ENCODE peak calls at places on chromosomes 2 and 18, in nine cellular contexts. O is sigmoid colon, P is stomach, G is adrenal gland, M is GM12892, J is lower leg skin, F is A549, T is HepG2, E is body of pancreas. I is an unnamed sample.

GRCh38 chr2:7027961-7028655 is 110.9 kb downstream of the RNF144A start:
- DNase-seq in O (peak), P (no peak), G (no peak), M (no peak), J (peak), F (no peak), T (no peak), E (no peak), I (no peak)

GRCh38 chr18:70132999-70133398 is 72.5 kb downstream of the RTTN start:
- DNase-seq in O (no peak), P (no peak), G (no peak), M (no peak), J (no peak), F (peak), T (peak), E (peak), I (no peak)

GRCh38 chr2:128004509-128004908 is 23.4 kb downstream of the SAP130 start:
- DNase-seq in O (no peak), P (no peak), G (no peak), M (no peak), J (no peak), F (no peak), T (no peak), E (no peak), I (no peak)

GRCh38 chr2:151668737-151669136 is 65.5 kb downstream of the NEB start:
- DNase-seq in O (no peak), P (no peak), G (no peak), M (no peak), J (no peak), F (no peak), T (no peak), E (no peak), I (no peak)

GRCh38 chr2:170361359-170361936 is 183.5 kb downstream of the MYO3B start:
- DNase-seq in O (no peak), P (peak), G (peak), M (no peak), J (no peak), F (peak), T (peak), E (peak), I (peak)

GRCh38 chr2:55896633-55897032 is 26.9 kb downstream of the EFEMP1 start:
- DNase-seq in O (no peak), P (no peak), G (no peak), M (no peak), J (no peak), F (no peak), T (no peak), E (no peak), I (no peak)

GRCh38 chr18:80202264-80202998 is 44.9 kb downstream of the PARD6G start:
- DNase-seq in O (no peak), P (no peak), G (peak), M (no peak), J (peak), F (no peak), T (no peak), E (no peak), I (no peak)

GRCh38 chr2:201631041-201631440 is 12.3 kb downstream of the TMEM237 start:
- DNase-seq in O (no peak), P (no peak), G (no peak), M (no peak), J (no peak), F (no peak), T (no peak), E (no peak), I (no peak)

GRCh38 chr18:34707670-34708069 is 2.4 kb upstream of the DTNA start:
- DNase-seq in O (peak), P (no peak), G (peak), M (no peak), J (no peak), F (peak), T (no peak), E (peak), I (peak)

GRCh38 chr2:96751800-96752199 is 8.9 kb upstream of the CNNM4 start:
- DNase-seq in O (no peak), P (no peak), G (no peak), M (no peak), J (no peak), F (peak), T (no peak), E (no peak), I (no peak)

GRCh38 chr2:240983361-240983995 is 14.9 kb upstream of the SNED1 start:
- DNase-seq in O (peak), P (peak), G (no peak), M (peak), J (peak), F (peak), T (no peak), E (peak), I (peak)

GRCh38 chr2:207499114-207499513 is 30.6 kb upstream of the CREB1 start:
- DNase-seq in O (no peak), P (no peak), G (no peak), M (no peak), J (peak), F (no peak), T (no peak), E (no peak), I (no peak)

GRCh38 chr2:140585016-140585415 is 1545.8 kb downstream of the LRP1B start:
- DNase-seq in O (no peak), P (no peak), G (no peak), M (no peak), J (no peak), F (no peak), T (no peak), E (no peak), I (no peak)

GRCh38 chr2:7692657-7693161 is 775.5 kb downstream of the RNF144A start:
- DNase-seq in O (peak), P (no peak), G (no peak), M (no peak), J (no peak), F (peak), T (no peak), E (no peak), I (no peak)

GRCh38 chr2:204608261-204608660 is 63.0 kb downstream of the PARD3B start:
- DNase-seq in O (no peak), P (no peak), G (no peak), M (no peak), J (no peak), F (no peak), T (no peak), E (no peak), I (no peak)

GRCh38 chr2:224948859-224949258 is 93.4 kb downstream of the DOCK10 start:
- DNase-seq in O (no peak), P (no peak), G (no peak), M (no peak), J (no peak), F (no peak), T (no peak), E (no peak), I (no peak)
- TF ChIP-seq POLR2A in O (no peak), P (no peak), G (no peak), M (no peak), J (no peak), F (no peak), T (no peak), E (no peak), I (no peak)

DNA sequence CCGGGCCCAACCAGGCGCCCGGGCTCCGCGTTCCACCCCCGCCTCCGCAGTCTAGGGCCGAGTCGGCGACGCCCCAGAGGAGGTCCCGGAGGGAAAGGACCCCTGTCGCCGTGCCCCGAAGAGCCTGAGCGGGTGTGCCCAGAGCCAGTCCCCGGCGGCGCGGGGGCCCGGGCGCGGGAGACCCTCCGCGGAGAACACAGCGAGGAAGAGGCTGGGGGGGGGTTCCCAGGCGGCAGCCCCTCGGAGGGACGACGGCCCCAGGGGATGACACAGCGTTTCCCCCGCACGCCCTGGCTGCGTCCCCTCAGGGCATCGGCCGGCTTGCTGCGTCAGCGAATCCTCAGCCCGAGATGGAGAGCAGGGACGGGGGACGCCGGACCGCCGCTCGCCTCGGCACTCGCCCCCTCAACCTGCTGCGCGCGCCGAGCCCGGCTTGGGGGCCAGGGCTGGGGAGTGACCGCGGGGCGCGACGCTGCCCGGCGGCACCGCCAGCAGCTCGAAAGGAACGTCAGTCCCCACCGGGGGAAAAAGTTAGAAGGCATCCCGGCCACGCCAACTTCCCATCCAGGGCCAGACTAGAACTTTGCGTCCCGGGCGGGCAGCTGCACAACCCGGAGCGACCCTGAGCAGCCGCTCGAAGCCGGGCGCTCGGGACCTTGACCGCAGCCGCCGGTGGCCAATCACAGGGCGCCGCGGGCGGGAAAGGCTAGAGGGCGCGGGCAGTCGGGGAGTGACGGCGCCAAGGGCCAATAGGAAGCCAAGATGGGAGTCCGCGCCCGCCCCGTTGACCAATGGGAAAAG is 661 bp downstream of the SFXN5 start:
- DNase-seq in O (peak), P (peak), G (peak), M (peak), J (peak), F (peak), T (peak), E (peak), I (peak)
- TF ChIP-seq POLR2A in O (peak), P (peak), G (no peak), M (no peak), J (no peak), F (peak), T (peak), E (no peak), I (no peak)

DNA sequence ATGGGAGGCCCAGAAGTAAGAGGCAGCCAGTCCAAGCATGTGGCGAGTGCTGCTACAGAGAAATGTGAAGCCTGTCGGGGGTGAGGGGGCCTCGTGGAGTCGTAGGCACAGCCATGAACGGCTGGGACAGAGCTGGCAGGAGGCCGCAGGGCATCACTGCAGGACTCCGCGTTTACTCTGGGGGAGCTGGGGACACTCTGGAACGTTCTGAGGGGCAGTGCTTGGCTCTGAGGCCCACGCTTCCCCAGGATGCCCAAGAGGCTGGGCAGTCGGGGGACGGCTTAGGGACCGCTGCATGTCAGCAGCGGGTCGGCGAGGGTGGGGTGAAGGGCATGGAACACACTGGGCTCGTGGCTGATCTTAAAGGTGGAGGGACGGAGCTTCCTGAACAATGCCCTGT is 6.6 kb downstream of the TMEM18 start:
- DNase-seq in O (no peak), P (no peak), G (peak), M (no peak), J (no peak), F (no peak), T (no peak), E (no peak), I (no peak)
- TF ChIP-seq POLR2A in O (no peak), P (no peak), G (no peak), M (no peak), J (no peak), F (no peak), T (no peak), E (no peak), I (no peak)

GRCh38 chr2:175166216-175166824 is 1.7 kb downstream of the ATF2 start:
- DNase-seq in O (no peak), P (no peak), G (no peak), M (no peak), J (no peak), F (no peak), T (no peak), E (no peak), I (no peak)

GRCh38 chr2:175169191-175169590 is 1.2 kb upstream of the ATF2 start:
- DNase-seq in O (no peak), P (no peak), G (no peak), M (no peak), J (no peak), F (no peak), T (no peak), E (no peak), I (peak)

GRCh38 chr2:175168564-175168945 is 552 bp upstream of the ATF2 start:
- DNase-seq in O (no peak), P (no peak), G (no peak), M (no peak), J (no peak), F (no peak), T (no peak), E (no peak), I (no peak)

GRCh38 chr2:175167076-175167791 is 769 bp downstream of the ATF2 start:
- DNase-seq in O (no peak), P (no peak), G (peak), M (no peak), J (peak), F (peak), T (peak), E (peak), I (no peak)

GRCh38 chr2:175167792-175168563 is at the start of gene ATF2:
- DNase-seq in O (peak), P (peak), G (peak), M (peak), J (peak), F (peak), T (peak), E (peak), I (peak)
- TF ChIP-seq POLR2A in O (peak), P (peak), G (peak), M (peak), J (no peak), F (peak), T (peak), E (peak), I (peak)

GRCh38 chr2:215356334-215356947 is 44.6 kb downstream of the ATIC start:
- DNase-seq in O (no peak), P (no peak), G (no peak), M (no peak), J (no peak), F (no peak), T (no peak), E (no peak), I (no peak)

GRCh38 chr2:215357660-215358059 is 45.8 kb downstream of the ATIC start:
- DNase-seq in O (no peak), P (no peak), G (no peak), M (no peak), J (no peak), F (no peak), T (no peak), E (no peak), I (no peak)

GRCh38 chr2:215354771-215355695 is 43.2 kb downstream of the ATIC start:
- DNase-seq in O (no peak), P (no peak), G (no peak), M (no peak), J (no peak), F (no peak), T (no peak), E (no peak), I (no peak)

GRCh38 chr2:215356948-215357461 is 45.1 kb downstream of the ATIC start:
- DNase-seq in O (no peak), P (no peak), G (no peak), M (no peak), J (no peak), F (no peak), T (no peak), E (no peak), I (no peak)

DNA sequence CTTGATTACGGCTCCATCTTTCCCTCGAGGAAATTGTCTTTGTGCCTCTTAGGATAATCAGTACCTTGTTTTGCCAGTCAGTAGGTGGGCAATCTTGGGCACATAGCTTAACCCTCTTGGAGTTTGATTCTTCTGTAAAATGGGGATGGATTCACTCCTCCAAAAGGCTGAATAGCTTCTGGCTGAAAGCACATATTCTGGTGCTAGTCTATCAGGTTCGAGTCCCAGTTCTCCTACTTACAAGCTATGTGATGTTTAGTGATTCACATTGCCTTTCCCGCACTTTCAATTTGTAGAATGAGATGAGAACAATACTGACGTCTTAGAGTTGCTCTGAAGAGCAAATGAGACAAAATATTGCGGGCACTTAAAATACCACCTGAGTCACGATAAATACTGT is 43.9 kb downstream of the ATIC start:
- DNase-seq in O (no peak), P (no peak), G (no peak), M (no peak), J (no peak), F (no peak), T (no peak), E (no peak), I (no peak)
- TF ChIP-seq POLR2A in O (no peak), P (no peak), G (no peak), M (no peak), J (no peak), F (no peak), T (no peak), E (no peak), I (no peak)

I was measured in erythroblast.